ENCODE peak calls at places on chromosomes 7 and 10, in six cellular contexts. H, L, I, K, D and J are unnamed samples.

GRCh38 chr7:128164061-128164954 is 76.8 kb upstream of the LEP start:
- DNase-seq in H (no peak), D (no peak), L (no peak), I (no peak), K (no peak), J (peak)

GRCh38 chr10:52485486-52485885 is 171.4 kb downstream of the DKK1 start:
- DNase-seq in D (no peak), L (no peak), K (no peak), I (no peak), H (no peak), J (no peak)

GRCh38 chr7:30027065-30027456 is 559 bp upstream of the FKBP14 start:
- DNase-seq in H (peak), L (no peak), I (no peak), D (no peak), K (peak), J (peak)

GRCh38 chr7:121166885-121167284 is 161.9 kb upstream of the WNT16 start:
- DNase-seq in L (no peak), D (no peak), H (no peak), K (no peak), I (no peak), J (no peak)

GRCh38 chr10:124048371-124049290 is 44.8 kb downstream of the CHST15 start:
- DNase-seq in L (no peak), H (no peak), K (no peak), I (no peak), D (no peak), J (no peak)

GRCh38 chr10:103859161-103860141 is 4.1 kb upstream of the SH3PXD2A start:
- DNase-seq in K (peak), H (peak), I (no peak), D (peak), L (no peak), J (peak)

GRCh38 chr7:1624999-1625927 is 44.8 kb upstream of the ELFN1 start:
- DNase-seq in L (no peak), D (no peak), K (no peak), I (no peak), H (no peak), J (no peak)

GRCh38 chr10:121709674-121710073 is 111.4 kb upstream of the FGFR2 start:
- DNase-seq in L (no peak), I (no peak), D (no peak), H (no peak), K (no peak), J (no peak)

GRCh38 chr7:142018154-142018553 is 22.5 kb downstream of the MGAM start:
- DNase-seq in H (no peak), L (no peak), I (no peak), K (no peak), D (no peak), J (no peak)

GRCh38 chr10:1395025-1395981 is 339.1 kb downstream of the WDR37 start:
- DNase-seq in D (no peak), I (no peak), K (no peak), H (no peak), L (no peak), J (no peak)

GRCh38 chr10:124678566-124679240 is 65.5 kb downstream of the FAM53B start:
- DNase-seq in H (peak), K (no peak), L (peak), D (no peak), I (no peak), J (no peak)

GRCh38 chr7:138954545-138955475 is 26.4 kb downstream of the KIAA1549 start:
- DNase-seq in L (no peak), D (no peak), I (no peak), K (peak), H (no peak), J (no peak)

GRCh38 chr7:158676171-158676840 is 28.3 kb downstream of the NCAPG2 start:
- DNase-seq in D (no peak), K (no peak), H (no peak), I (no peak), L (no peak), J (peak)

GRCh38 chr10:57338823-57339558 is 928.7 kb downstream of the IPMK start:
- DNase-seq in K (peak), D (peak), L (no peak), I (no peak), H (peak), J (peak)

GRCh38 chr7:26538216-26538615 is 246.6 kb downstream of the SNX10 start:
- DNase-seq in K (no peak), L (no peak), D (no peak), I (no peak), H (no peak), J (no peak)

GRCh38 chr10:73899401-73899780 is 11.5 kb upstream of the PLAU start:
- DNase-seq in D (no peak), K (peak), I (no peak), H (no peak), L (no peak), J (peak)

GRCh38 chr10:86365346-86366032 is 1.1 kb downstream of the GRID1 start:
- DNase-seq in H (no peak), I (peak), D (no peak), L (no peak), K (no peak), J (no peak)

GRCh38 chr7:18457832-18458231 is 37.7 kb upstream of the HDAC9 start:
- DNase-seq in I (no peak), K (no peak), H (no peak), L (no peak), D (no peak), J (no peak)

GRCh38 chr7:133854739-133855138 is 272.4 kb upstream of the LRGUK start:
- DNase-seq in K (peak), H (peak), I (no peak), D (peak), L (no peak), J (peak)

GRCh38 chr10:29254123-29255046 is 34.5 kb upstream of the LYZL1 start:
- DNase-seq in H (peak), D (no peak), K (no peak), L (no peak), I (no peak), J (no peak)

GRCh38 chr10:126315471-126316177 is 72.7 kb downstream of the ADAM12 start:
- DNase-seq in D (no peak), H (no peak), I (no peak), K (no peak), L (no peak), J (peak)

GRCh38 chr10:77713506-77714280 is 76.1 kb upstream of the KCNMA1 start:
- DNase-seq in H (no peak), D (no peak), I (no peak), K (no peak), L (no peak), J (no peak)

GRCh38 chr7:30920584-30921539 is 9.2 kb downstream of the AQP1 start:
- DNase-seq in L (peak), I (peak), H (no peak), D (no peak), K (peak), J (peak)

GRCh38 chr10:88347022-88347421 is 236.1 kb downstream of the RNLS start:
- DNase-seq in I (no peak), H (no peak), L (no peak), D (no peak), K (no peak), J (no peak)

GRCh38 chr7:100978300-100978699 is 8.9 kb downstream of the MUC12 start:
- DNase-seq in K (no peak), I (no peak), L (no peak), H (no peak), D (no peak), J (no peak)

GRCh38 chr10:23439452-23439919 is 611 bp downstream of the OTUD1 start:
- DNase-seq in I (no peak), L (peak), K (no peak), D (peak), H (peak), J (peak)

GRCh38 chr7:97844036-97844435 is 28.2 kb downstream of the ASNS start:
- DNase-seq in I (no peak), L (no peak), D (no peak), K (no peak), H (no peak), J (peak)

GRCh38 chr10:21406595-21407218 is 118.8 kb downstream of the SKIDA1 start:
- DNase-seq in D (no peak), K (peak), H (peak), L (no peak), I (no peak), J (peak)

GRCh38 chr10:119805702-119806230 is 66.9 kb downstream of the MCMBP start:
- DNase-seq in L (no peak), I (no peak), H (no peak), D (no peak), K (peak), J (no peak)

GRCh38 chr7:152859781-152860191 is 100.2 kb downstream of the ACTR3B start:
- DNase-seq in I (no peak), H (peak), D (no peak), K (no peak), L (no peak), J (peak)

GRCh38 chr7:2680792-2681490 is 7.1 kb upstream of the AMZ1 start:
- DNase-seq in H (peak), K (peak), D (peak), I (peak), L (peak), J (peak)

GRCh38 chr10:25142465-25142864 is 32.3 kb upstream of the GPR158 start:
- DNase-seq in I (no peak), L (no peak), K (no peak), D (no peak), H (no peak), J (peak)

GRCh38 chr10:85315657-85316056 is 987.3 kb downstream of the CCSER2 start:
- DNase-seq in D (no peak), K (no peak), H (no peak), L (no peak), I (no peak), J (no peak)

GRCh38 chr7:5283421-5284303 is 919 bp downstream of the SLC29A4 start:
- DNase-seq in L (no peak), K (no peak), D (no peak), I (no peak), H (no peak), J (peak)

GRCh38 chr10:22666287-22667092 is 47.9 kb downstream of the PIP4K2A start:
- DNase-seq in L (no peak), I (no peak), H (peak), K (no peak), D (no peak), J (no peak)